ENCODE peak calls at places on chromosomes 1 and 21, in eight cellular contexts. One of them, this sample, is unnamed.
A peak's percentile ranks its signal among the peaks of the same experiment; 100 is the strongest.

GRCh38 chr1:212110617-212111016 is 75.1 kb downstream of the DTL start:
- DNase-seq in HCT116: no peak
- DNase-seq in heart left ventricle: peak; percentile 46
- DNase-seq in neural progenitor cell: no peak
- DNase-seq in kidney: no peak
- DNase-seq in aorta: peak; percentile 58
- DNase-seq in RWPE2: no peak
- DNase-seq in A549: no peak
- DNase-seq in this sample: no peak

GRCh38 chr1:151993734-151994496 is at the start of gene S100A10:
- DNase-seq in HCT116: no peak
- DNase-seq in heart left ventricle: peak; percentile 89
- DNase-seq in neural progenitor cell: peak; percentile 75
- DNase-seq in kidney: peak; percentile 95
- DNase-seq in aorta: peak; percentile 90
- DNase-seq in RWPE2: peak; percentile 90
- DNase-seq in A549: peak; percentile 88
- DNase-seq in this sample: peak; percentile 94

GRCh38 chr1:52907068-52907811 is 14.3 kb downstream of the ECHDC2 start:
- DNase-seq in HCT116: no peak
- DNase-seq in heart left ventricle: no peak
- DNase-seq in neural progenitor cell: no peak
- DNase-seq in kidney: no peak
- DNase-seq in aorta: no peak
- DNase-seq in RWPE2: no peak
- DNase-seq in A549: no peak
- DNase-seq in this sample: no peak

GRCh38 chr1:972726-973458 is 6.6 kb downstream of the PLEKHN1 start:
- DNase-seq in HCT116: no peak
- DNase-seq in heart left ventricle: peak; percentile 44
- DNase-seq in neural progenitor cell: no peak
- DNase-seq in kidney: no peak
- DNase-seq in aorta: no peak
- DNase-seq in RWPE2: no peak
- DNase-seq in A549: no peak
- DNase-seq in this sample: no peak

GRCh38 chr21:38950388-38951094 is 144.8 kb downstream of the ETS2 start:
- DNase-seq in HCT116: no peak
- DNase-seq in heart left ventricle: no peak
- DNase-seq in neural progenitor cell: no peak
- DNase-seq in kidney: no peak
- DNase-seq in aorta: no peak
- DNase-seq in RWPE2: no peak
- DNase-seq in A549: peak; percentile 33
- DNase-seq in this sample: no peak

GRCh38 chr1:222814536-222815366 is at the start of gene DISP1:
- DNase-seq in HCT116: peak; percentile 57
- DNase-seq in heart left ventricle: peak; percentile 91
- DNase-seq in neural progenitor cell: peak; percentile 91
- DNase-seq in kidney: peak; percentile 93
- DNase-seq in aorta: peak; percentile 87
- DNase-seq in RWPE2: peak; percentile 47
- DNase-seq in A549: peak; percentile 80
- DNase-seq in this sample: peak; percentile 82

GRCh38 chr21:45074818-45075605 is 632 bp downstream of the ADARB1 start:
- DNase-seq in HCT116: no peak
- DNase-seq in heart left ventricle: no peak
- DNase-seq in neural progenitor cell: peak; percentile 71
- DNase-seq in kidney: peak; percentile 86
- DNase-seq in aorta: peak; percentile 61
- DNase-seq in RWPE2: no peak
- DNase-seq in A549: peak; percentile 39
- DNase-seq in this sample: peak; percentile 84

GRCh38 chr1:162187676-162188075 is 118.2 kb downstream of the NOS1AP start:
- DNase-seq in HCT116: no peak
- DNase-seq in heart left ventricle: no peak
- DNase-seq in neural progenitor cell: no peak
- DNase-seq in kidney: no peak
- DNase-seq in aorta: no peak
- DNase-seq in RWPE2: no peak
- DNase-seq in A549: no peak
- DNase-seq in this sample: no peak

GRCh38 chr1:101365881-101366280 is 129.1 kb downstream of the S1PR1 start:
- DNase-seq in HCT116: no peak
- DNase-seq in heart left ventricle: no peak
- DNase-seq in neural progenitor cell: no peak
- DNase-seq in kidney: no peak
- DNase-seq in aorta: no peak
- DNase-seq in RWPE2: no peak
- DNase-seq in A549: no peak
- DNase-seq in this sample: no peak

GRCh38 chr1:45543599-45544417 is 6.8 kb upstream of the AKR1A1 start:
- DNase-seq in HCT116: no peak
- DNase-seq in heart left ventricle: peak; percentile 66
- DNase-seq in neural progenitor cell: no peak
- DNase-seq in kidney: peak; percentile 81
- DNase-seq in aorta: peak; percentile 86
- DNase-seq in RWPE2: no peak
- DNase-seq in A549: no peak
- DNase-seq in this sample: peak; percentile 80

GRCh38 chr1:114015075-114015474 is 35.8 kb downstream of the OLFML3 start:
- DNase-seq in HCT116: peak; percentile 45
- DNase-seq in heart left ventricle: no peak
- DNase-seq in neural progenitor cell: no peak
- DNase-seq in kidney: no peak
- DNase-seq in aorta: no peak
- DNase-seq in RWPE2: no peak
- DNase-seq in A549: peak; percentile 32
- DNase-seq in this sample: no peak

GRCh38 chr1:97423397-97423796 is 497.4 kb downstream of the DPYD start:
- DNase-seq in HCT116: no peak
- DNase-seq in heart left ventricle: no peak
- DNase-seq in neural progenitor cell: peak; percentile 54
- DNase-seq in kidney: no peak
- DNase-seq in aorta: no peak
- DNase-seq in RWPE2: no peak
- DNase-seq in A549: no peak
- DNase-seq in this sample: no peak

GRCh38 chr1:198937231-198938031 is 298.6 kb downstream of the PTPRC start:
- DNase-seq in HCT116: peak; percentile 76
- DNase-seq in heart left ventricle: peak; percentile 27
- DNase-seq in neural progenitor cell: peak; percentile 24
- DNase-seq in kidney: no peak
- DNase-seq in aorta: peak; percentile 45
- DNase-seq in RWPE2: no peak
- DNase-seq in A549: peak; percentile 87
- DNase-seq in this sample: peak; percentile 58

GRCh38 chr1:8409666-8410065 is 91.8 kb downstream of the SLC45A1 start:
- DNase-seq in HCT116: no peak
- DNase-seq in heart left ventricle: no peak
- DNase-seq in neural progenitor cell: no peak
- DNase-seq in kidney: no peak
- DNase-seq in aorta: no peak
- DNase-seq in RWPE2: no peak
- DNase-seq in A549: no peak
- DNase-seq in this sample: no peak

GRCh38 chr1:191174298-191174697 is 696.6 kb upstream of the BRINP3 start:
- DNase-seq in HCT116: no peak
- DNase-seq in heart left ventricle: no peak
- DNase-seq in neural progenitor cell: peak; percentile 13
- DNase-seq in kidney: no peak
- DNase-seq in aorta: no peak
- DNase-seq in RWPE2: no peak
- DNase-seq in A549: no peak
- DNase-seq in this sample: no peak

GRCh38 chr1:91622586-91622985 is 121.9 kb downstream of the CDC7 start:
- DNase-seq in HCT116: no peak
- DNase-seq in heart left ventricle: peak; percentile 51
- DNase-seq in neural progenitor cell: no peak
- DNase-seq in kidney: no peak
- DNase-seq in aorta: peak; percentile 82
- DNase-seq in RWPE2: no peak
- DNase-seq in A549: no peak
- DNase-seq in this sample: no peak

GRCh38 chr1:59411147-59411546 is 114.3 kb downstream of the FGGY start:
- DNase-seq in HCT116: no peak
- DNase-seq in heart left ventricle: no peak
- DNase-seq in neural progenitor cell: no peak
- DNase-seq in kidney: no peak
- DNase-seq in aorta: no peak
- DNase-seq in RWPE2: no peak
- DNase-seq in A549: no peak
- DNase-seq in this sample: no peak
- H3K4me1 ChIP-seq in HCT116: no peaks in the 10 kb centered on the region
- H3K4me1 ChIP-seq in heart left ventricle: no peaks in the 10 kb centered on the region
- H3K4me1 ChIP-seq in neural progenitor cell: no peaks in the 10 kb centered on the region
- H3K4me1 ChIP-seq in kidney: peaks cover 3% of the 10 kb centered on the region
- H3K4me1 ChIP-seq in aorta: peaks cover 3% of the 10 kb centered on the region
- H3K4me1 ChIP-seq in RWPE2: no peaks in the 10 kb centered on the region
- H3K4me1 ChIP-seq in A549: no peaks in the 10 kb centered on the region
- H3K4me1 ChIP-seq in this sample: peaks cover 21% of the 10 kb centered on the region

DNA sequence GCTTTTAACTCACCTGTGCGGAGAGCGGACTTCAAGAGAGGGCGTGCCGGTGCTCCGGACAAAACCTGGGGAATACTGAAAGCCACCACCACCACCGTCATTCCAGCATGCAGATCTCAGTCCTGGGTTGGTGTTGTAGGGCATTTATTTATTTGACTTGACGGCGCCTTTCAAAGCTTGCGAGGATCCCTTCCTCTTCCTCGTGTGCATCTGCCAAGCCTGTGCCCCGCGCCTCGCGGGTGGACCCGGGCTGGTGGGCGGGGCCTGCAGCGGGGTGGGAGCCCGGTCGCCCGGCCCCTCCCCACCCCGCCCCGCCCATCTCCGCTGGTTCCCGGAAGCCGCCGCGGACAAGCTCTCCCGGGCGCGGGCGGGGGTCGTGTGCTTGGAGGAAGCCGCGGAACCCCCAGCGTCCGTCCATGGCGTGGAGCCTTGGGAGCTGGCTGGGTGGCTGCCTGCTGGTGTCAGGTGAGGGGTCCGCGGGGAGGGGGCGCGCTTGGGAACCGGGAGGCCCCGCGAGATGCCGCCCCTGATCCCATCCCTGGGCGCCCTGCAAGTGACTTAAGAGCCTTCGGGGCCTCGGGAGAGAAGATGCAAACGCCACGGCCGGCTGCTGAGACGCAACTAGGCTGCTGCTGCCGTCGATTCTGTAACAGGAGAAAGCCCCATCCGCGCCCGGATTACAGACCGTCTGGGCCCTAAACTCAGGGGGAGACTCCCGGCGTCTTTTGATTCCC is at the start of gene IL10RB:
- DNase-seq in HCT116: no peak
- DNase-seq in heart left ventricle: peak; percentile 85
- DNase-seq in neural progenitor cell: peak; percentile 88
- DNase-seq in kidney: peak; percentile 91
- DNase-seq in aorta: peak; percentile 84
- DNase-seq in RWPE2: no peak
- DNase-seq in A549: peak; percentile 41
- DNase-seq in this sample: peak; percentile 96
- H3K4me3 ChIP-seq in HCT116: peak within 1 kb of the TSS; percentile 79
- H3K4me3 ChIP-seq in heart left ventricle: peak within 1 kb of the TSS; percentile 78
- H3K4me3 ChIP-seq in neural progenitor cell: peak within 1 kb of the TSS; percentile 68
- H3K4me3 ChIP-seq in kidney: peak within 1 kb of the TSS; percentile 80
- H3K4me3 ChIP-seq in aorta: peak within 1 kb of the TSS; percentile 75
- H3K4me3 ChIP-seq in RWPE2: peak within 1 kb of the TSS; percentile 69
- H3K4me3 ChIP-seq in A549: peak within 1 kb of the TSS; percentile 81
- H3K4me3 ChIP-seq in this sample: peak within 1 kb of the TSS; percentile 65

GRCh38 chr1:40795811-40796586 is 12.4 kb downstream of the KCNQ4 start:
- DNase-seq in HCT116: no peak
- DNase-seq in heart left ventricle: no peak
- DNase-seq in neural progenitor cell: no peak
- DNase-seq in kidney: no peak
- DNase-seq in aorta: no peak
- DNase-seq in RWPE2: no peak
- DNase-seq in A549: no peak
- DNase-seq in this sample: no peak

GRCh38 chr1:40794915-40795715 is 11.5 kb downstream of the KCNQ4 start:
- DNase-seq in HCT116: no peak
- DNase-seq in heart left ventricle: no peak
- DNase-seq in neural progenitor cell: no peak
- DNase-seq in kidney: no peak
- DNase-seq in aorta: no peak
- DNase-seq in RWPE2: no peak
- DNase-seq in A549: no peak
- DNase-seq in this sample: no peak

GRCh38 chr1:40797668-40798010 is 14.1 kb downstream of the KCNQ4 start:
- DNase-seq in HCT116: no peak
- DNase-seq in heart left ventricle: no peak
- DNase-seq in neural progenitor cell: no peak
- DNase-seq in kidney: no peak
- DNase-seq in aorta: no peak
- DNase-seq in RWPE2: no peak
- DNase-seq in A549: no peak
- DNase-seq in this sample: no peak

GRCh38 chr1:40798366-40799310 is 15.1 kb downstream of the KCNQ4 start:
- DNase-seq in HCT116: no peak
- DNase-seq in heart left ventricle: no peak
- DNase-seq in neural progenitor cell: no peak
- DNase-seq in kidney: no peak
- DNase-seq in aorta: no peak
- DNase-seq in RWPE2: no peak
- DNase-seq in A549: no peak
- DNase-seq in this sample: no peak

DNA sequence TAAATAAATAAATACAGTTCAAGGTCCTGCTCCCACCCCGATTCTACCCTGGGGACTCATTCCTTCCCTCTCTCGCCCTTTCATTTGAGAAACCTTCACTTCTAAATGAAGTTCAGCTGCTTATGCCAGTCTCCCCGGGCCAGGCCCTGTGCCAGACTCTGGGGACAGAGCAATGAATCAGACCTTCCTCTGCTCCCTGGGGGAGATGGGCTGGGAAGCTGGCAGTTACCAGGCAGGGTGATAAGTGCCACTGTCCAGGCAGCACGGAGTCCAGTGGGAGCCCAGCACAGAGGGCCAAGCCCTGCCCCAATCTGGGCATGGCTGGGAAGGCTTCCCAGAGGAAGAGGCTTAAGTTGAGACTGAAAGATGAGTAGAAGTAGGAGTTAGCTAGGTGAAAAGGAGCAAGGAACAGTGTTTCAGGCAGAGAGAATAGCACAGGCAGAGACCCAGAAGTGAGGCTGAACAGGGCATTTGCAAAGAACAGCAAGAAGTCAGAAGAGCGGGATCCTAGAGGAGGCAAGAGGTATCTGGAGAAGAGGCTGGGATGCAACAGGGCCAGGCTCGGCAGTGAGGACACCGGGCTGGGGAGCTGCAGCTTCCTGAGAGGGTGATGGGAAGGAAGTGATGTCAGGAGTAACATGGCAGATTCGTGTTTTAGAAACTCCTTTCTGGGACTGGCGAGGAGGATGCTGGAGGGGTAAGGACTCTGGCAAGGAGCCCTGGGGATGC is 13.5 kb downstream of the KCNQ4 start:
- DNase-seq in HCT116: no peak
- DNase-seq in heart left ventricle: peak; percentile 76
- DNase-seq in neural progenitor cell: no peak
- DNase-seq in kidney: no peak
- DNase-seq in aorta: peak; percentile 90
- DNase-seq in RWPE2: no peak
- DNase-seq in A549: no peak
- DNase-seq in this sample: no peak
- H3K27ac ChIP-seq in HCT116: no peak overlapping the region
- H3K27ac ChIP-seq in heart left ventricle: no peak overlapping the region
- H3K27ac ChIP-seq in neural progenitor cell: no peak overlapping the region
- H3K27ac ChIP-seq in kidney: no peak overlapping the region
- H3K27ac ChIP-seq in aorta: peak overlapping the region; percentile 42
- H3K27ac ChIP-seq in RWPE2: no peak overlapping the region
- H3K27ac ChIP-seq in A549: no peak overlapping the region
- H3K27ac ChIP-seq in this sample: no peak overlapping the region

GRCh38 chr1:220990417-220991337 is 111.4 kb downstream of the HLX start:
- DNase-seq in HCT116: peak; percentile 12
- DNase-seq in heart left ventricle: no peak
- DNase-seq in neural progenitor cell: no peak
- DNase-seq in kidney: no peak
- DNase-seq in aorta: no peak
- DNase-seq in RWPE2: no peak
- DNase-seq in A549: peak; percentile 30
- DNase-seq in this sample: no peak
- H3K4me1 ChIP-seq in HCT116: no peaks in the 10 kb centered on the region
- H3K4me1 ChIP-seq in heart left ventricle: peaks cover 3% of the 10 kb centered on the region
- H3K4me1 ChIP-seq in neural progenitor cell: peaks cover 15% of the 10 kb centered on the region
- H3K4me1 ChIP-seq in kidney: no peaks in the 10 kb centered on the region
- H3K4me1 ChIP-seq in aorta: no peaks in the 10 kb centered on the region
- H3K4me1 ChIP-seq in RWPE2: no peaks in the 10 kb centered on the region
- H3K4me1 ChIP-seq in A549: peaks cover 18% of the 10 kb centered on the region
- H3K4me1 ChIP-seq in this sample: peaks cover 6% of the 10 kb centered on the region